ENCODE peak calls at places on chromosomes 2 and 18, in five cellular contexts. R, J, Z, L and Y are unnamed samples.

GRCh38 chr18:9985641-9986040 is 71.8 kb downstream of the VAPA start:
- DNase-seq in J (no peak), Z (no peak), R (no peak), L (no peak), Y (no peak)

GRCh38 chr2:218323526-218324472 is 31.5 kb upstream of the TMBIM1 start:
- DNase-seq in J (no peak), R (peak; percentile 66), Z (peak; percentile 40), L (peak; percentile 29), Y (peak; percentile 39)

GRCh38 chr2:127410871-127411396 is 7.3 kb upstream of the PROC start:
- DNase-seq in L (no peak), R (peak; percentile 92), J (no peak), Z (no peak), Y (no peak)

GRCh38 chr2:168686485-168687191 is 115.8 kb upstream of the NOSTRIN start:
- DNase-seq in J (no peak), R (no peak), Z (no peak), L (no peak), Y (no peak)

GRCh38 chr2:219294356-219295351 is 14.5 kb downstream of the PTPRN start:
- DNase-seq in L (peak; percentile 89), J (peak; percentile 60), R (peak; percentile 80), Z (peak; percentile 90), Y (peak; percentile 94)

GRCh38 chr2:206323486-206323885 is 49.0 kb downstream of the ZDBF2 start:
- DNase-seq in R (no peak), J (no peak), Z (no peak), L (no peak), Y (peak; percentile 35)

GRCh38 chr18:23572012-23572411 is 14.3 kb downstream of the NPC1 start:
- DNase-seq in L (no peak), J (no peak), Z (no peak), R (peak; percentile 78), Y (no peak)

GRCh38 chr2:195407782-195408181 is 249.2 kb upstream of the SLC39A10 start:
- DNase-seq in J (no peak), L (no peak), R (no peak), Z (no peak), Y (no peak)

GRCh38 chr2:207254526-207255464 is 89.0 kb upstream of the KLF7 start:
- DNase-seq in L (no peak), Z (no peak), R (no peak), J (no peak), Y (no peak)

GRCh38 chr18:21300035-21300434 is 58.0 kb downstream of the GREB1L start:
- DNase-seq in J (no peak), Z (no peak), R (no peak), L (no peak), Y (peak; percentile 14)

GRCh38 chr2:98188351-98189046 is 101.5 kb downstream of the VWA3B start:
- DNase-seq in J (no peak), R (peak; percentile 13), L (no peak), Z (no peak), Y (no peak)

GRCh38 chr2:39483530-39483929 is 46.4 kb upstream of the MAP4K3 start:
- DNase-seq in Z (no peak), J (no peak), R (no peak), L (no peak), Y (no peak)

GRCh38 chr2:112579280-112579679 is 5.1 kb upstream of the CHCHD5 start:
- DNase-seq in L (no peak), R (no peak), Z (no peak), J (no peak), Y (no peak)

GRCh38 chr2:168545439-168546082 is 89.5 kb downstream of the CERS6 start:
- DNase-seq in L (peak; percentile 17), R (no peak), Z (peak; percentile 18), J (no peak), Y (no peak)

GRCh38 chr18:29181151-29181901 is 1004.4 kb upstream of the CDH2 start:
- DNase-seq in L (no peak), R (no peak), Z (no peak), J (no peak), Y (no peak)

GRCh38 chr2:162317910-162318279 is 589 bp downstream of the IFIH1 start:
- DNase-seq in L (no peak), J (no peak), Z (no peak), R (no peak), Y (peak; percentile 8)

GRCh38 chr2:100596465-100596864 is 33.7 kb downstream of the PDCL3 start:
- DNase-seq in J (no peak), Z (no peak), R (peak; percentile 38), L (no peak), Y (no peak)

GRCh38 chr18:46148810-46149209 is 44.6 kb downstream of the HAUS1 start:
- DNase-seq in Z (peak; percentile 68), L (peak; percentile 43), J (no peak), R (peak; percentile 59), Y (peak; percentile 46)

GRCh38 chr2:238948765-238949641 is 101.1 kb downstream of the TWIST2 start:
- DNase-seq in J (no peak), R (no peak), Z (no peak), L (no peak), Y (no peak)

GRCh38 chr18:77297919-77298571 is 48.4 kb downstream of the GALR1 start:
- DNase-seq in J (no peak), L (no peak), Z (no peak), R (no peak), Y (no peak)

GRCh38 chr2:29070542-29070941 is 3.8 kb downstream of the PCARE start:
- DNase-seq in J (no peak), L (no peak), Z (no peak), R (no peak), Y (no peak)

GRCh38 chr2:240458044-240458899 is 22.8 kb downstream of the GPC1 start:
- DNase-seq in Z (no peak), L (no peak), R (no peak), J (no peak), Y (no peak)

GRCh38 chr2:118858485-118859156 is 11.2 kb upstream of the EN1 start:
- DNase-seq in J (no peak), R (no peak), L (no peak), Z (no peak), Y (no peak)

GRCh38 chr2:156399950-156400703 is 36.1 kb upstream of the GPD2 start:
- DNase-seq in Z (no peak), R (peak; percentile 55), J (peak; percentile 37), L (peak; percentile 58), Y (peak; percentile 71)

GRCh38 chr2:138327967-138328366 is 173.6 kb upstream of the SPOPL start:
- DNase-seq in R (no peak), Z (no peak), J (no peak), L (no peak), Y (no peak)

GRCh38 chr2:202479090-202479489 is 103.0 kb downstream of the BMPR2 start:
- DNase-seq in L (no peak), Z (no peak), J (no peak), R (no peak), Y (no peak)

DNA sequence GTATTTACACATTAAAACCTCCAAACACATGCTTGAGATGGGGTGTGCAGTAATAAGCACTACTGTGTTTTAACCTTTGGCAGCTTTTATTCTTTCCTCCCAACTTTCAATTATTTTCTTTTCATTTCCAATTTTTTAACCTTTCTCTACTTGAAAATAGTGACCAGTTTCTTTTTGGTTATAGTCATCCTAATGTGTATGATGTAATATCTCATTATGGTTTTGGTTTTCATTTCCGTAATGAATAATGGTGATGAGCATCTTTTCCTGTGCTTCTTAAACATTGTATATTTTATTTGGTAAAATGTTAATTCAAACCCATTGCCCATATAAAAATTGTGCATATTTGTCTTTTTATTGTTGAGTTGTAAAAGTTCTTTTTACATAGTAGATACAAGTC is 103.5 kb downstream of the BMPR2 start:
- DNase-seq in R (no peak), Z (no peak), J (no peak), L (no peak), Y (no peak)
- TF ChIP-seq SUZ12 in R (no peak), Z (no peak), J (no peak), L (no peak), Y (no peak)

GRCh38 chr18:34695300-34695699 is 14.8 kb upstream of the DTNA start:
- DNase-seq in R (no peak), J (no peak), L (no peak), Z (no peak), Y (peak; percentile 52)

GRCh38 chr18:34697233-34697632 is 12.9 kb upstream of the DTNA start:
- DNase-seq in L (no peak), Z (no peak), R (peak; percentile 14), J (no peak), Y (no peak)

GRCh38 chr18:34694611-34695165 is 15.4 kb upstream of the DTNA start:
- DNase-seq in L (no peak), Z (no peak), J (no peak), R (no peak), Y (no peak)

GRCh38 chr18:34696681-34697080 is 13.4 kb upstream of the DTNA start:
- DNase-seq in Z (no peak), J (no peak), L (no peak), R (peak; percentile 15), Y (no peak)

GRCh38 chr18:34697891-34698290 is 12.2 kb upstream of the DTNA start:
- DNase-seq in J (no peak), Z (no peak), R (no peak), L (no peak), Y (no peak)
- TF ChIP-seq SUZ12 in J (no peak), Z (no peak), R (no peak), L (no peak), Y (no peak)

GRCh38 chr2:64652231-64653173 is 1.2 kb downstream of the SERTAD2 start:
- DNase-seq in J (no peak), R (peak; percentile 67), Z (no peak), L (no peak), Y (no peak)
- TF ChIP-seq SUZ12 in J (no peak), R (no peak), Z (no peak), L (peak; percentile 42), Y (no peak)

DNA sequence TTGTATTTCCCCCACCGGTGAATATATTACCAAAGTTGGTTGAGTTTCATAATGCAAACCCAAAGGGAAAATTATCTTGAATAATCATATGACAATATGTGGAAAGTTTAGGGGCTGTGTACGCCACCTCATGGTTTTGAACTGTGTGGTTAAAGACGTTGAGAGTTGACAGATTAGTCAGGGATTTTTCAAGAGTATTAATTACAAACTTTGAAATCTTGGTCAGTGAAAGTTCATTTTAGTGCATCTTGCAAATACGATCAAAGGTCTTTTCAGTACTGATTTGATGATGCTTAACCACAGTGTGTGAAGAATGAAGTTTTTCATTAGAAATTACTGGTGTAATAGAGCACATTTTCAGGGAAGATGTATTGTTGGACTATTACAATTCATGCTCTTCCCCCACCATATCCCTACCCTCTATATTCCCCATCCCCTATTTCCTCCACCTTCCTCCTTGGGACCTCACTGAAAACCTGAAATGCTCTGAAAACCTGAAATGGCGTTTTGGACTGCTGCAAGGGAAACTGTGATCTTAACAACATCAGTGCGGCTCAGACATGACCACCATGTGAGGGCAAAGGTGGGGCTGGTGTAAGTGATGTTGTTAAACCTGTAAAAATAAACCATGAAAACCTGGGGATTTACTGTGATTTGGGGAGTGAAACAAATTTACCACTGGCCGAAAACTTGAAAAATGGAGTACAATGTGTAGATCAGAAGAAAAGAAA is 4.5 kb upstream of the BCL2L11 start:
- DNase-seq in Z (no peak), J (peak; percentile 74), R (no peak), L (no peak), Y (no peak)
- TF ChIP-seq SUZ12 in Z (no peak), J (no peak), R (no peak), L (no peak), Y (no peak)